ENCODE peak calls at places on chromosome 22, in ten cellular contexts. One of them, this sample, is unnamed.

GRCh38 chr22:20764053-20764720 is 9.7 kb upstream of the SERPIND1 start:
- DNase-seq in pancreas: no peak
- DNase-seq in stomach: no peak
- DNase-seq in fibroblast of pulmonary artery: no peak
- DNase-seq in heart right ventricle: no peak
- DNase-seq in neural progenitor cell: no peak
- DNase-seq in body of pancreas: no peak
- DNase-seq in PC-9: no peak
- DNase-seq in psoas muscle: no peak
- DNase-seq in NB4: no peak
- DNase-seq in this sample: no peak

GRCh38 chr22:30968015-30968923 is at the start of gene MORC2:
- DNase-seq in NB4: no peak
- DNase-seq in heart right ventricle: peak; percentile 73
- DNase-seq in body of pancreas: peak; percentile 79
- DNase-seq in stomach: peak; percentile 63
- DNase-seq in PC-9: peak; percentile 70
- DNase-seq in pancreas: peak; percentile 70
- DNase-seq in neural progenitor cell: no peak
- DNase-seq in fibroblast of pulmonary artery: peak; percentile 69
- DNase-seq in psoas muscle: peak; percentile 69
- DNase-seq in this sample: peak; percentile 55

GRCh38 chr22:43485717-43486116 is 73.9 kb downstream of the MPPED1 start:
- DNase-seq in fibroblast of pulmonary artery: no peak
- DNase-seq in stomach: no peak
- DNase-seq in NB4: no peak
- DNase-seq in pancreas: no peak
- DNase-seq in psoas muscle: no peak
- DNase-seq in heart right ventricle: no peak
- DNase-seq in PC-9: no peak
- DNase-seq in body of pancreas: no peak
- DNase-seq in neural progenitor cell: no peak
- DNase-seq in this sample: no peak

GRCh38 chr22:20241579-20242392 is 26.3 kb downstream of the RTN4R start:
- DNase-seq in psoas muscle: no peak
- DNase-seq in heart right ventricle: no peak
- DNase-seq in PC-9: peak; percentile 11
- DNase-seq in neural progenitor cell: no peak
- DNase-seq in fibroblast of pulmonary artery: no peak
- DNase-seq in body of pancreas: no peak
- DNase-seq in pancreas: no peak
- DNase-seq in NB4: peak; percentile 79
- DNase-seq in stomach: no peak
- DNase-seq in this sample: no peak

GRCh38 chr22:19629331-19629719 is 85.0 kb upstream of the SEPTIN5 start:
- DNase-seq in stomach: no peak
- DNase-seq in fibroblast of pulmonary artery: no peak
- DNase-seq in PC-9: no peak
- DNase-seq in body of pancreas: no peak
- DNase-seq in pancreas: no peak
- DNase-seq in neural progenitor cell: no peak
- DNase-seq in NB4: no peak
- DNase-seq in heart right ventricle: no peak
- DNase-seq in psoas muscle: no peak
- DNase-seq in this sample: no peak

GRCh38 chr22:50627452-50627913 is 469 bp downstream of the ARSA start:
- DNase-seq in psoas muscle: no peak
- DNase-seq in PC-9: no peak
- DNase-seq in neural progenitor cell: peak; percentile 71
- DNase-seq in body of pancreas: peak; percentile 35
- DNase-seq in stomach: peak; percentile 28
- DNase-seq in fibroblast of pulmonary artery: no peak
- DNase-seq in pancreas: no peak
- DNase-seq in heart right ventricle: no peak
- DNase-seq in NB4: peak; percentile 39
- DNase-seq in this sample: peak; percentile 62

GRCh38 chr22:44600386-44600785 is 101.6 kb upstream of the PRR5 start:
- DNase-seq in neural progenitor cell: no peak
- DNase-seq in pancreas: no peak
- DNase-seq in body of pancreas: no peak
- DNase-seq in psoas muscle: no peak
- DNase-seq in PC-9: no peak
- DNase-seq in fibroblast of pulmonary artery: no peak
- DNase-seq in heart right ventricle: no peak
- DNase-seq in stomach: no peak
- DNase-seq in NB4: peak; percentile 82
- DNase-seq in this sample: no peak

GRCh38 chr22:40975346-40975745 is 24.2 kb downstream of the RBX1 start:
- DNase-seq in stomach: no peak
- DNase-seq in pancreas: no peak
- DNase-seq in PC-9: no peak
- DNase-seq in neural progenitor cell: no peak
- DNase-seq in body of pancreas: no peak
- DNase-seq in NB4: no peak
- DNase-seq in psoas muscle: no peak
- DNase-seq in heart right ventricle: no peak
- DNase-seq in fibroblast of pulmonary artery: no peak
- DNase-seq in this sample: no peak

GRCh38 chr22:29689872-29690213 is 30.0 kb upstream of the CABP7 start:
- DNase-seq in NB4: peak; percentile 47
- DNase-seq in fibroblast of pulmonary artery: peak; percentile 63
- DNase-seq in stomach: peak; percentile 75
- DNase-seq in heart right ventricle: peak; percentile 43
- DNase-seq in PC-9: peak; percentile 16
- DNase-seq in psoas muscle: peak; percentile 67
- DNase-seq in pancreas: peak; percentile 51
- DNase-seq in neural progenitor cell: peak; percentile 84
- DNase-seq in body of pancreas: peak; percentile 73
- DNase-seq in this sample: no peak

GRCh38 chr22:20771918-20772625 is 1.8 kb upstream of the SERPIND1 start:
- DNase-seq in body of pancreas: no peak
- DNase-seq in stomach: no peak
- DNase-seq in psoas muscle: no peak
- DNase-seq in NB4: no peak
- DNase-seq in pancreas: no peak
- DNase-seq in PC-9: no peak
- DNase-seq in heart right ventricle: no peak
- DNase-seq in neural progenitor cell: peak; percentile 46
- DNase-seq in fibroblast of pulmonary artery: no peak
- DNase-seq in this sample: no peak

GRCh38 chr22:18979957-18980356 is 43.9 kb upstream of the PRODH start:
- DNase-seq in PC-9: no peak
- DNase-seq in body of pancreas: no peak
- DNase-seq in fibroblast of pulmonary artery: no peak
- DNase-seq in stomach: no peak
- DNase-seq in psoas muscle: no peak
- DNase-seq in pancreas: no peak
- DNase-seq in NB4: no peak
- DNase-seq in heart right ventricle: no peak
- DNase-seq in neural progenitor cell: no peak
- DNase-seq in this sample: no peak

GRCh38 chr22:20463324-20464095 is 25.9 kb upstream of the SCARF2 start:
- DNase-seq in neural progenitor cell: no peak
- DNase-seq in fibroblast of pulmonary artery: no peak
- DNase-seq in psoas muscle: peak; percentile 28
- DNase-seq in body of pancreas: no peak
- DNase-seq in heart right ventricle: no peak
- DNase-seq in pancreas: no peak
- DNase-seq in PC-9: no peak
- DNase-seq in NB4: peak; percentile 59
- DNase-seq in stomach: no peak
- DNase-seq in this sample: no peak

GRCh38 chr22:33853200-33854097 is 66.8 kb downstream of the LARGE1 start:
- DNase-seq in psoas muscle: peak; percentile 70
- DNase-seq in fibroblast of pulmonary artery: peak; percentile 65
- DNase-seq in neural progenitor cell: peak; percentile 38
- DNase-seq in body of pancreas: peak; percentile 85
- DNase-seq in pancreas: peak; percentile 54
- DNase-seq in NB4: peak; percentile 90
- DNase-seq in heart right ventricle: peak; percentile 68
- DNase-seq in PC-9: peak; percentile 68
- DNase-seq in stomach: peak; percentile 85
- DNase-seq in this sample: no peak

GRCh38 chr22:42296381-42296853 is 26.0 kb upstream of the TCF20 start:
- DNase-seq in NB4: no peak
- DNase-seq in psoas muscle: no peak
- DNase-seq in PC-9: no peak
- DNase-seq in fibroblast of pulmonary artery: no peak
- DNase-seq in body of pancreas: peak; percentile 67
- DNase-seq in pancreas: no peak
- DNase-seq in neural progenitor cell: no peak
- DNase-seq in stomach: peak; percentile 30
- DNase-seq in heart right ventricle: peak; percentile 38
- DNase-seq in this sample: no peak

DNA sequence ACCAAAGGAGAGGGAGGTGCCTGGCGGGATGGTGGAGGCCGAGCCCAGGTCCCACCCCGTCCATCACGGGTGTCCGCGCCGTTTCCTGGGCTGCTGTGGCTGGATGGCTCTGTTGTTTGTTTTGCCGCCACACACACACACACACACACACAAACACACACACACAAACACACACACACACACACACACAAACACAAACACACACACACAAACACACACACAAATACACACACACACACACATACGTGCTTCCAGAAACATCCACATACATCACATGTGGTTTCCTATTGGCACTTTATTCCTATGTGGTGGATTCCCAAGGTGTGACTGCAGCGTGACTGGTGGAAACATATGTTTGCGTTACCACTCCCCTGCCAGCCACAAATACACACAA is 356.9 kb downstream of the BRD1 start:
- DNase-seq in pancreas: no peak
- DNase-seq in PC-9: no peak
- DNase-seq in body of pancreas: no peak
- DNase-seq in psoas muscle: no peak
- DNase-seq in fibroblast of pulmonary artery: no peak
- DNase-seq in heart right ventricle: no peak
- DNase-seq in stomach: no peak
- DNase-seq in NB4: no peak
- DNase-seq in neural progenitor cell: no peak
- DNase-seq in this sample: no peak
- H3K4me3 ChIP-seq in pancreas: no peak overlapping the region
- H3K4me3 ChIP-seq in PC-9: no peak overlapping the region
- H3K4me3 ChIP-seq in body of pancreas: no peak overlapping the region
- H3K4me3 ChIP-seq in psoas muscle: no peak overlapping the region
- H3K4me3 ChIP-seq in fibroblast of pulmonary artery: no peak overlapping the region
- H3K4me3 ChIP-seq in heart right ventricle: no peak overlapping the region
- H3K4me3 ChIP-seq in stomach: no peak overlapping the region
- H3K4me3 ChIP-seq in NB4: no peak overlapping the region
- H3K4me3 ChIP-seq in neural progenitor cell: no peak overlapping the region
- H3K4me3 ChIP-seq in this sample: no peak overlapping the region

GRCh38 chr22:23789121-23789520 is 2.4 kb downstream of the SMARCB1 start:
- DNase-seq in psoas muscle: no peak
- DNase-seq in body of pancreas: peak; percentile 38
- DNase-seq in NB4: no peak
- DNase-seq in heart right ventricle: no peak
- DNase-seq in PC-9: no peak
- DNase-seq in fibroblast of pulmonary artery: no peak
- DNase-seq in stomach: no peak
- DNase-seq in pancreas: no peak
- DNase-seq in neural progenitor cell: peak; percentile 18
- DNase-seq in this sample: no peak

GRCh38 chr22:23787600-23787896 is 782 bp downstream of the SMARCB1 start:
- DNase-seq in fibroblast of pulmonary artery: no peak
- DNase-seq in psoas muscle: no peak
- DNase-seq in NB4: no peak
- DNase-seq in PC-9: no peak
- DNase-seq in pancreas: no peak
- DNase-seq in body of pancreas: no peak
- DNase-seq in heart right ventricle: no peak
- DNase-seq in neural progenitor cell: no peak
- DNase-seq in stomach: no peak
- DNase-seq in this sample: no peak

GRCh38 chr22:23787910-23788309 is 1.1 kb downstream of the SMARCB1 start:
- DNase-seq in PC-9: no peak
- DNase-seq in psoas muscle: no peak
- DNase-seq in NB4: no peak
- DNase-seq in body of pancreas: no peak
- DNase-seq in heart right ventricle: no peak
- DNase-seq in fibroblast of pulmonary artery: no peak
- DNase-seq in pancreas: no peak
- DNase-seq in neural progenitor cell: peak; percentile 1
- DNase-seq in stomach: no peak
- DNase-seq in this sample: no peak

GRCh38 chr22:23790819-23791736 is 4.3 kb downstream of the SMARCB1 start:
- DNase-seq in body of pancreas: no peak
- DNase-seq in stomach: no peak
- DNase-seq in pancreas: no peak
- DNase-seq in psoas muscle: no peak
- DNase-seq in NB4: no peak
- DNase-seq in heart right ventricle: peak; percentile 31
- DNase-seq in PC-9: no peak
- DNase-seq in fibroblast of pulmonary artery: peak; percentile 39
- DNase-seq in neural progenitor cell: no peak
- DNase-seq in this sample: no peak

GRCh38 chr22:23789638-23790037 is 2.9 kb downstream of the SMARCB1 start:
- DNase-seq in heart right ventricle: no peak
- DNase-seq in stomach: no peak
- DNase-seq in psoas muscle: no peak
- DNase-seq in fibroblast of pulmonary artery: no peak
- DNase-seq in body of pancreas: no peak
- DNase-seq in neural progenitor cell: no peak
- DNase-seq in pancreas: no peak
- DNase-seq in PC-9: no peak
- DNase-seq in NB4: no peak
- DNase-seq in this sample: no peak
- TF ChIP-seq CTCF in heart right ventricle: no peak
- TF ChIP-seq CTCF in stomach: no peak
- TF ChIP-seq CTCF in psoas muscle: no peak
- TF ChIP-seq CTCF in fibroblast of pulmonary artery: peak; percentile 1
- TF ChIP-seq CTCF in body of pancreas: no peak
- TF ChIP-seq CTCF in neural progenitor cell: no peak
- TF ChIP-seq CTCF in pancreas: no peak
- TF ChIP-seq CTCF in PC-9: no peak
- TF ChIP-seq CTCF in NB4: no peak
- TF ChIP-seq CTCF in this sample: no peak

DNA sequence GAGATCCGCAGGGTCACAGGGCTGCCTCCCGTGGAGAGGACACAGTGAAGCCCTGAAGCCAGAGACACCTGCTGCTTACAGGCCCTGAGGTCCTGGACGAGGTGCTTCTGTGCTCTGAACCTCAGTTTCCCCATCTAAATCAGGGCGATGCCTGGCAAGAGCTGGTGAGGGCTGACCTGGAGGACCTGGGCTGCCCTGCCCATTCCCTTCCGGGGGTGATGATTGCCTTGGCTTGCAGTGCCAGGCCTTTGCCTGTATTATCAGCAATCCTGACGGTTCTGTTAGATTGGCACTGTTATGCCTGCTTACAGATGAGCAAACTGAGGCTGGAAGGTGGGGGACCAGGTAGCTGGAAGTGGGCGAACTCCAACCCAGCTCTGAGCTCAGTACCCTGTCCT is 7.8 kb upstream of the GTSE1 start:
- DNase-seq in fibroblast of pulmonary artery: no peak
- DNase-seq in stomach: no peak
- DNase-seq in heart right ventricle: no peak
- DNase-seq in NB4: no peak
- DNase-seq in psoas muscle: no peak
- DNase-seq in body of pancreas: no peak
- DNase-seq in PC-9: no peak
- DNase-seq in neural progenitor cell: no peak
- DNase-seq in pancreas: no peak
- DNase-seq in this sample: no peak
- H3K4me3 ChIP-seq in fibroblast of pulmonary artery: no peak overlapping the region
- H3K4me3 ChIP-seq in stomach: no peak overlapping the region
- H3K4me3 ChIP-seq in heart right ventricle: no peak overlapping the region
- H3K4me3 ChIP-seq in NB4: no peak overlapping the region
- H3K4me3 ChIP-seq in psoas muscle: no peak overlapping the region
- H3K4me3 ChIP-seq in body of pancreas: no peak overlapping the region
- H3K4me3 ChIP-seq in PC-9: no peak overlapping the region
- H3K4me3 ChIP-seq in neural progenitor cell: no peak overlapping the region
- H3K4me3 ChIP-seq in pancreas: no peak overlapping the region
- H3K4me3 ChIP-seq in this sample: no peak overlapping the region

GRCh38 chr22:37225481-37225880 is 13.2 kb upstream of the SSTR3 start:
- DNase-seq in heart right ventricle: no peak
- DNase-seq in body of pancreas: no peak
- DNase-seq in fibroblast of pulmonary artery: no peak
- DNase-seq in NB4: peak; percentile 47
- DNase-seq in stomach: no peak
- DNase-seq in psoas muscle: no peak
- DNase-seq in neural progenitor cell: no peak
- DNase-seq in pancreas: no peak
- DNase-seq in PC-9: no peak
- DNase-seq in this sample: no peak
- TF ChIP-seq CTCF in heart right ventricle: no peak
- TF ChIP-seq CTCF in body of pancreas: no peak
- TF ChIP-seq CTCF in fibroblast of pulmonary artery: peak; percentile 11
- TF ChIP-seq CTCF in NB4: peak; percentile 6
- TF ChIP-seq CTCF in stomach: no peak
- TF ChIP-seq CTCF in psoas muscle: no peak
- TF ChIP-seq CTCF in neural progenitor cell: no peak
- TF ChIP-seq CTCF in pancreas: no peak
- TF ChIP-seq CTCF in PC-9: peak; percentile 41
- TF ChIP-seq CTCF in this sample: peak; percentile 46